ENCODE peak calls at places on chromosomes 7 and 10, in seven cellular contexts. P is skeletal muscle cell; E is NAMALWA; J is activated CD8-positive, alpha-beta memory T cell treated with anti-CD3 and anti-CD28 coated beads for 1 hour; I is ELR; O is activated T-helper 9 cell treated with anti-CD3 and anti-CD28 coated beads, Interleukin-2, amount 50 U/mL, for 16 hours; X is stimulated activated CD4-positive, alpha-beta T cell treated with anti-CD3 and anti-CD28 coated beads, Interleukin-15, amount 100 ng/mL, for 1 hour. Y is an unnamed sample.

GRCh38 chr10:14658331-14659122 is 116.2 kb downstream of the FAM107B start:
- DNase-seq in J (no peak), E (peak), O (no peak), X (no peak), P (no peak), I (peak), Y (no peak)

GRCh38 chr7:155660059-155660757 is 15.7 kb downstream of the RBM33 start:
- DNase-seq in O (no peak), P (no peak), J (no peak), X (no peak), E (no peak), I (peak), Y (no peak)

GRCh38 chr10:5553400-5554170 is 28.8 kb downstream of the CALML3 start:
- DNase-seq in P (no peak), I (no peak), O (no peak), E (no peak), J (no peak), X (no peak), Y (no peak)

GRCh38 chr10:109912335-109913282 is 10.7 kb downstream of the XPNPEP1 start:
- DNase-seq in P (no peak), X (no peak), I (no peak), O (no peak), E (peak), J (no peak), Y (no peak)

GRCh38 chr10:113052076-113052830 is 102.2 kb downstream of the TCF7L2 start:
- DNase-seq in I (peak), X (no peak), P (no peak), E (no peak), J (no peak), O (no peak), Y (no peak)

GRCh38 chr10:120262857-120263547 is 194.0 kb upstream of the PLPP4 start:
- DNase-seq in P (no peak), J (no peak), E (no peak), O (no peak), X (no peak), I (peak), Y (no peak)

GRCh38 chr10:60816624-60817023 is 38.3 kb downstream of the CDK1 start:
- DNase-seq in E (peak), I (peak), P (peak), J (no peak), X (no peak), O (no peak), Y (peak)

GRCh38 chr7:70134029-70134445 is 535.8 kb downstream of the AUTS2 start:
- DNase-seq in I (no peak), O (no peak), J (no peak), X (no peak), E (no peak), P (no peak), Y (peak)

GRCh38 chr10:73781879-73782748 is at the start of gene CHCHD1:
- DNase-seq in I (peak), X (peak), O (peak), E (peak), P (peak), J (peak), Y (peak)

GRCh38 chr7:16590424-16590823 is 55.1 kb downstream of the ANKMY2 start:
- DNase-seq in I (no peak), J (no peak), X (no peak), O (no peak), E (no peak), P (no peak), Y (no peak)

GRCh38 chr7:133602291-133602690 is 349.4 kb downstream of the EXOC4 start:
- DNase-seq in P (peak), X (no peak), J (no peak), O (no peak), I (peak), E (no peak), Y (no peak)

GRCh38 chr7:149330914-149331567 is 69.0 kb downstream of the ZNF783 start:
- DNase-seq in E (peak), P (no peak), O (no peak), X (no peak), I (peak), J (no peak), Y (no peak)

GRCh38 chr7:76262683-76263402 is 39.6 kb upstream of the HSPB1 start:
- DNase-seq in J (no peak), P (peak), E (peak), X (no peak), O (no peak), I (peak), Y (peak)

GRCh38 chr10:79241990-79242619 is 105.2 kb upstream of the PPIF start:
- DNase-seq in J (no peak), O (peak), I (peak), X (no peak), E (no peak), P (no peak), Y (peak)

GRCh38 chr7:140607441-140607989 is 33.1 kb downstream of the DENND2A start:
- DNase-seq in P (no peak), O (no peak), I (peak), X (no peak), E (no peak), J (no peak), Y (no peak)

GRCh38 chr10:5423774-5424173 is 11.4 kb downstream of the NET1 start:
- DNase-seq in I (no peak), P (no peak), X (no peak), E (no peak), O (no peak), J (no peak), Y (no peak)

GRCh38 chr10:77422491-77423338 is 214.9 kb downstream of the KCNMA1 start:
- DNase-seq in J (no peak), O (no peak), I (no peak), X (no peak), P (no peak), E (no peak), Y (no peak)

GRCh38 chr10:112771733-112772132 is 178.3 kb upstream of the TCF7L2 start:
- DNase-seq in J (no peak), E (no peak), P (no peak), O (no peak), X (no peak), I (no peak), Y (no peak)

GRCh38 chr7:25944777-25945176 is 207.2 kb upstream of the NFE2L3 start:
- DNase-seq in E (no peak), I (no peak), P (no peak), X (no peak), J (no peak), O (no peak), Y (no peak)

GRCh38 chr10:10498781-10499180 is 518.9 kb upstream of the CELF2 start:
- DNase-seq in E (no peak), P (peak), O (no peak), I (no peak), X (no peak), J (no peak), Y (no peak)

GRCh38 chr10:36385693-36386092 is 739.7 kb upstream of the ANKRD30A start:
- DNase-seq in E (no peak), I (no peak), X (no peak), O (no peak), J (no peak), P (no peak), Y (no peak)

GRCh38 chr7:92997144-92997543 is 120.6 kb downstream of the SAMD9 start:
- DNase-seq in E (no peak), P (no peak), J (no peak), I (no peak), O (no peak), X (no peak), Y (no peak)

GRCh38 chr10:123945506-123945905 is 53.9 kb upstream of the CPXM2 start:
- DNase-seq in E (peak), O (no peak), I (peak), X (no peak), P (no peak), J (no peak), Y (no peak)

GRCh38 chr7:90749774-90750173 is 153.7 kb downstream of the CDK14 start:
- DNase-seq in P (no peak), J (no peak), O (no peak), E (peak), X (no peak), I (peak), Y (no peak)

GRCh38 chr10:27513451-27514191 is 9.5 kb downstream of the RAB18 start:
- DNase-seq in E (no peak), I (peak), O (no peak), J (no peak), P (peak), X (no peak), Y (no peak)

GRCh38 chr7:157021893-157022680 is 11.6 kb upstream of the MNX1 start:
- DNase-seq in E (no peak), X (no peak), I (no peak), P (no peak), O (no peak), J (no peak), Y (peak)

Y was measured in retina.